ENCODE peak calls at places on chromosomes 2 and 18, in ten cellular contexts. S, E, T, M, H, L, V, N, C and F are unnamed samples.

GRCh38 chr2:80073134-80073561 is 231.4 kb downstream of the LRRTM1 start:
- DNase-seq in S (peak; percentile 83), E (peak; percentile 79), T (peak; percentile 85), M (peak; percentile 66), H (peak; percentile 12), L (peak; percentile 83), V (peak; percentile 57), N (peak; percentile 67), C (peak; percentile 16), F (peak; percentile 89)

GRCh38 chr18:78767648-78768071 is 212.0 kb upstream of the SALL3 start:
- DNase-seq in S (no peak), E (no peak), T (no peak), M (no peak), H (no peak), L (no peak), V (no peak), N (no peak), C (no peak), F (no peak)

GRCh38 chr2:111116016-111116746 is 4.5 kb upstream of the BCL2L11 start:
- DNase-seq in S (no peak), E (no peak), T (no peak), M (no peak), H (no peak), L (no peak), V (no peak), N (peak; percentile 17), C (no peak), F (no peak)

GRCh38 chr2:147156970-147157369 is 687.9 kb upstream of the ACVR2A start:
- DNase-seq in S (no peak), E (no peak), T (no peak), M (no peak), H (no peak), L (no peak), V (no peak), N (no peak), C (no peak), F (no peak)

GRCh38 chr2:156649596-156649995 is 213.4 kb downstream of the GPD2 start:
- DNase-seq in S (no peak), E (peak; percentile 21), T (no peak), M (no peak), H (no peak), L (no peak), V (no peak), N (no peak), C (no peak), F (peak; percentile 25)

GRCh38 chr2:107810734-107811133 is 16.0 kb upstream of the RGPD4 start:
- DNase-seq in S (no peak), E (no peak), T (peak; percentile 32), M (no peak), H (no peak), L (no peak), V (no peak), N (no peak), C (no peak), F (peak; percentile 3)

GRCh38 chr2:110860620-110861019 is 128.2 kb downstream of the ACOXL start:
- DNase-seq in S (no peak), E (no peak), T (no peak), M (no peak), H (no peak), L (no peak), V (no peak), N (no peak), C (no peak), F (no peak)

GRCh38 chr2:230318190-230319121 is 8.5 kb upstream of the SP140L start:
- DNase-seq in S (no peak), E (no peak), T (no peak), M (no peak), H (no peak), L (no peak), V (no peak), N (no peak), C (no peak), F (no peak)

GRCh38 chr2:134207589-134208209 is 46.2 kb upstream of the MGAT5 start:
- DNase-seq in S (peak; percentile 66), E (peak; percentile 61), T (peak; percentile 93), M (peak; percentile 64), H (peak; percentile 47), L (peak; percentile 57), V (no peak), N (peak; percentile 68), C (peak; percentile 69), F (peak; percentile 47)

GRCh38 chr2:88597168-88597567 is 30.1 kb downstream of the EIF2AK3 start:
- DNase-seq in S (no peak), E (no peak), T (no peak), M (no peak), H (no peak), L (no peak), V (no peak), N (no peak), C (no peak), F (no peak)

GRCh38 chr2:88599527-88599926 is 27.7 kb downstream of the EIF2AK3 start:
- DNase-seq in S (no peak), E (no peak), T (no peak), M (no peak), H (no peak), L (no peak), V (no peak), N (no peak), C (no peak), F (no peak)

GRCh38 chr2:88602022-88602421 is 25.2 kb downstream of the EIF2AK3 start:
- DNase-seq in S (no peak), E (no peak), T (no peak), M (no peak), H (no peak), L (no peak), V (no peak), N (no peak), C (no peak), F (no peak)

GRCh38 chr2:88601302-88601701 is 26.0 kb downstream of the EIF2AK3 start:
- DNase-seq in S (peak; percentile 21), E (peak; percentile 83), T (peak; percentile 30), M (no peak), H (no peak), L (no peak), V (no peak), N (no peak), C (peak; percentile 90), F (no peak)

GRCh38 chr2:88600038-88600465 is 27.2 kb downstream of the EIF2AK3 start:
- DNase-seq in S (peak; percentile 78), E (peak; percentile 97), T (peak; percentile 99), M (peak; percentile 94), H (peak; percentile 97), L (peak; percentile 40), V (peak; percentile 35), N (peak; percentile 94), C (peak; percentile 99), F (peak; percentile 87)
- H3K4me1 ChIP-seq in S (no peaks in the 10 kb centered on the region), E (peaks cover 15% of the 10 kb centered on the region), T (peaks cover 17% of the 10 kb centered on the region), M (peaks cover 42% of the 10 kb centered on the region), H (peaks cover 37% of the 10 kb centered on the region), L (peaks cover 51% of the 10 kb centered on the region), V (peaks cover 6% of the 10 kb centered on the region), N (peaks cover 37% of the 10 kb centered on the region), C (peaks cover 35% of the 10 kb centered on the region), F (peaks cover 45% of the 10 kb centered on the region)

DNA sequence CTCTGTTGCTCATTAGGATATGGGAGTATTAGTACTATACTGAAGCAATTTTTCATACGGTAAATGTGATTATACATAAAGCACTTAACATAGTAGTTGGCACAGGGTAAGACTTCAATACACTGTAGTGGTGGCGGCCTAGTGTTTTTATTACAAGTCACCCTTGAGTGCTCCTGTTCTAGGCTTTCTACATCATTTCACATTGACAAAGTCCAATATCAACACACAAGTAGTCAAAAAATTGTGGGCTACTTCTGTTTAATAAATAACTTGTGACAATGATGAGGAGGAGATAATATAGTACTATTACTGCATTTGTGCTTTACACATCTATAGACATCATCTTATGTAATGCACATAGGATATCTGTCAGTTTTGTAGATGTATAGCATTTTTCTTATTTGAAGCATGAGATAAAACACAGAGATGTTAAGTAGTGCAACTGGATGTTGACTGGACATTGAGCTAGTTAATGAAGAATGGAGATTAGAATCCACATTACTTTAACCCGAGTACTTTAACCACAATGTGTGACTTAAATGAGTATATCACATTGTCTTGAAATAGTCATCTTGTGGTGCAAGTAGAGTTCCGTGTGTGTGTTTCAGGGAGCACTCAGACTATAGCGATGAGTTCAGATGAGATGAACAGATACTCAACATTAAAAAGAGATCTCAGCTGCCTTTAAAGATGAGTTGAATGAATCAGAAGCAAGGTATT is 134.8 kb downstream of the ZNF385B start:
- DNase-seq in S (no peak), E (no peak), T (no peak), M (no peak), H (no peak), L (no peak), V (no peak), N (no peak), C (no peak), F (no peak)
- H3K9ac ChIP-seq in S (no peak overlapping the region), E (no peak overlapping the region), T (no peak overlapping the region), M (no peak overlapping the region), H (no peak overlapping the region), L (no peak overlapping the region), V (no peak overlapping the region), N (no peak overlapping the region), C (no peak overlapping the region), F (no peak overlapping the region)

GRCh38 chr2:209523041-209523740 is 99.3 kb downstream of the MAP2 start:
- DNase-seq in S (no peak), E (no peak), T (no peak), M (no peak), H (no peak), L (no peak), V (no peak), N (no peak), C (no peak), F (no peak)

GRCh38 chr2:209525336-209525735 is 101.5 kb downstream of the MAP2 start:
- DNase-seq in S (no peak), E (no peak), T (no peak), M (peak; percentile 23), H (no peak), L (no peak), V (no peak), N (no peak), C (no peak), F (peak; percentile 17)

GRCh38 chr2:209523778-209524362 is 100.0 kb downstream of the MAP2 start:
- DNase-seq in S (no peak), E (no peak), T (no peak), M (no peak), H (no peak), L (no peak), V (peak; percentile 21), N (peak; percentile 45), C (no peak), F (peak; percentile 58)

GRCh38 chr2:209525834-209526281 is 102.0 kb downstream of the MAP2 start:
- DNase-seq in S (no peak), E (peak; percentile 87), T (no peak), M (peak; percentile 89), H (no peak), L (no peak), V (no peak), N (peak; percentile 55), C (peak; percentile 91), F (peak; percentile 85)

DNA sequence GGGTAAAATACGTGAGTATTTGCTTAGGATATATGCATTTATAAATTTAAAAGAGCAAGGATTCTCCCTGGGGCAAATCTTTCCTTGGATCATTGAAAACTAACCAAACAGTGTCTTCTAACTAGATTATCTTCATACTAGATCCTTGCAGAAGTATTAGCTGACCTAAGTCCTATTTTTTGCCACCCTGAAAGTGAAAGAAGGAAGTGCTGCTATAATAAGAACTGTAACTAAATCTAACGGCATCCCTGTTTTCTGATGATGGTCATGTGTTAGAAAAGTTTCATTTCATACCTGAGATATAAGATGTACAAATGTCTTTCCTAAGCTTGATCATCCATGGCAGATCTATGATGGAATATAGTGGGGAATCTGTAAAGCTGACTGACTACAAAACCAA is 102.7 kb downstream of the MAP2 start:
- DNase-seq in S (no peak), E (peak; percentile 36), T (no peak), M (peak; percentile 11), H (no peak), L (no peak), V (no peak), N (no peak), C (peak; percentile 45), F (peak; percentile 39)
- H3K4me3 ChIP-seq in S (no peak overlapping the region), E (peak overlapping the region; percentile 11), T (no peak overlapping the region), M (peak overlapping the region; percentile 53), H (no peak overlapping the region), L (no peak overlapping the region), V (no peak overlapping the region), N (no peak overlapping the region), C (no peak overlapping the region), F (peak overlapping the region; percentile 61)

GRCh38 chr2:66515743-66516142 is 80.8 kb downstream of the MEIS1 start:
- DNase-seq in S (peak; percentile 18), E (peak; percentile 80), T (no peak), M (peak; percentile 28), H (no peak), L (no peak), V (no peak), N (no peak), C (peak; percentile 75), F (no peak)
- H3K4me1 ChIP-seq in S (no peaks in the 10 kb centered on the region), E (peaks cover 2% of the 10 kb centered on the region), T (no peaks in the 10 kb centered on the region), M (no peaks in the 10 kb centered on the region), H (no peaks in the 10 kb centered on the region), L (peaks cover 22% of the 10 kb centered on the region), V (peaks cover 4% of the 10 kb centered on the region), N (no peaks in the 10 kb centered on the region), C (peaks cover 9% of the 10 kb centered on the region), F (peaks cover 7% of the 10 kb centered on the region)